ENCODE peak calls at places on chromosomes 7 and 10, in four cellular contexts. One of them, this sample, is unnamed.

GRCh38 chr10:63208981-63209380 is 75.9 kb downstream of the NRBF2 start:
- DNase-seq in WTC11: no peak
- DNase-seq in HepG2: no peak
- DNase-seq in K562: no peak
- DNase-seq in this sample: peak

GRCh38 chr7:87447251-87447650 is 28.2 kb downstream of the ABCB4 start:
- DNase-seq in WTC11: no peak
- DNase-seq in HepG2: no peak
- DNase-seq in K562: no peak
- DNase-seq in this sample: no peak

GRCh38 chr7:71707041-71707440 is 575.1 kb downstream of the GALNT17 start:
- DNase-seq in WTC11: no peak
- DNase-seq in HepG2: no peak
- DNase-seq in K562: no peak
- DNase-seq in this sample: no peak

GRCh38 chr7:148242271-148242801 is 348.2 kb upstream of the C7orf33 start:
- DNase-seq in WTC11: peak
- DNase-seq in HepG2: peak
- DNase-seq in K562: peak
- DNase-seq in this sample: peak

GRCh38 chr7:30348083-30348560 is 63.7 kb downstream of the ZNRF2 start:
- DNase-seq in WTC11: no peak
- DNase-seq in HepG2: peak
- DNase-seq in K562: peak
- DNase-seq in this sample: no peak

GRCh38 chr10:118595598-118596425 is at the start of gene PRLHR:
- DNase-seq in WTC11: peak
- DNase-seq in HepG2: no peak
- DNase-seq in K562: peak
- DNase-seq in this sample: peak

GRCh38 chr7:107877731-107878382 is 13.1 kb upstream of the DLD start:
- DNase-seq in WTC11: no peak
- DNase-seq in HepG2: no peak
- DNase-seq in K562: no peak
- DNase-seq in this sample: no peak

GRCh38 chr10:110357871-110358270 is 53.2 kb upstream of the SMNDC1 start:
- DNase-seq in WTC11: no peak
- DNase-seq in HepG2: no peak
- DNase-seq in K562: no peak
- DNase-seq in this sample: no peak

GRCh38 chr7:22841954-22842353 is 19.3 kb upstream of the TOMM7 start:
- DNase-seq in WTC11: peak
- DNase-seq in HepG2: no peak
- DNase-seq in K562: no peak
- DNase-seq in this sample: no peak

GRCh38 chr7:38451840-38452239 is 178.4 kb upstream of the TARP start:
- DNase-seq in WTC11: no peak
- DNase-seq in HepG2: peak
- DNase-seq in K562: no peak
- DNase-seq in this sample: peak

GRCh38 chr10:10782603-10783002 is 235.1 kb upstream of the CELF2 start:
- DNase-seq in WTC11: no peak
- DNase-seq in HepG2: no peak
- DNase-seq in K562: no peak
- DNase-seq in this sample: no peak

GRCh38 chr10:120480848-120481247 is 23.8 kb downstream of the PLPP4 start:
- DNase-seq in WTC11: no peak
- DNase-seq in HepG2: no peak
- DNase-seq in K562: no peak
- DNase-seq in this sample: no peak

GRCh38 chr10:43861966-43862751 is 213.5 kb upstream of the ZNF32 start:
- DNase-seq in WTC11: no peak
- DNase-seq in HepG2: peak
- DNase-seq in K562: no peak
- DNase-seq in this sample: no peak

GRCh38 chr10:62384057-62384446 is 9.9 kb downstream of the ZNF365 start:
- DNase-seq in WTC11: no peak
- DNase-seq in HepG2: no peak
- DNase-seq in K562: no peak
- DNase-seq in this sample: no peak

GRCh38 chr7:136174477-136174876 is 197.3 kb upstream of the MTPN start:
- DNase-seq in WTC11: no peak
- DNase-seq in HepG2: no peak
- DNase-seq in K562: no peak
- DNase-seq in this sample: no peak

GRCh38 chr7:82050792-82051191 is 280.9 kb upstream of the HGF start:
- DNase-seq in WTC11: no peak
- DNase-seq in HepG2: no peak
- DNase-seq in K562: no peak
- DNase-seq in this sample: peak

GRCh38 chr10:74870191-74870590 is 43.8 kb downstream of the KAT6B start:
- DNase-seq in WTC11: no peak
- DNase-seq in HepG2: no peak
- DNase-seq in K562: no peak
- DNase-seq in this sample: no peak

GRCh38 chr10:67539312-67539711 is 156.7 kb downstream of the CTNNA3 start:
- DNase-seq in WTC11: no peak
- DNase-seq in HepG2: no peak
- DNase-seq in K562: no peak
- DNase-seq in this sample: peak

GRCh38 chr10:35635576-35635975 is 6.5 kb downstream of the FZD8 start:
- DNase-seq in WTC11: peak
- DNase-seq in HepG2: peak
- DNase-seq in K562: peak
- DNase-seq in this sample: peak
- TF ChIP-seq ELF4 in WTC11: no peak
- TF ChIP-seq ELF4 in HepG2: no peak
- TF ChIP-seq ELF4 in K562: no peak
- TF ChIP-seq ELF4 in this sample: peak

GRCh38 chr7:51457079-51457478 is 140.5 kb upstream of the COBL start:
- DNase-seq in WTC11: no peak
- DNase-seq in HepG2: peak
- DNase-seq in K562: no peak
- DNase-seq in this sample: no peak

GRCh38 chr7:51456471-51457060 is 140.0 kb upstream of the COBL start:
- DNase-seq in WTC11: no peak
- DNase-seq in HepG2: no peak
- DNase-seq in K562: no peak
- DNase-seq in this sample: no peak

GRCh38 chr7:51455948-51456347 is 139.3 kb upstream of the COBL start:
- DNase-seq in WTC11: peak
- DNase-seq in HepG2: no peak
- DNase-seq in K562: no peak
- DNase-seq in this sample: no peak

GRCh38 chr7:51459809-51460208 is 143.2 kb upstream of the COBL start:
- DNase-seq in WTC11: peak
- DNase-seq in HepG2: no peak
- DNase-seq in K562: no peak
- DNase-seq in this sample: no peak

DNA sequence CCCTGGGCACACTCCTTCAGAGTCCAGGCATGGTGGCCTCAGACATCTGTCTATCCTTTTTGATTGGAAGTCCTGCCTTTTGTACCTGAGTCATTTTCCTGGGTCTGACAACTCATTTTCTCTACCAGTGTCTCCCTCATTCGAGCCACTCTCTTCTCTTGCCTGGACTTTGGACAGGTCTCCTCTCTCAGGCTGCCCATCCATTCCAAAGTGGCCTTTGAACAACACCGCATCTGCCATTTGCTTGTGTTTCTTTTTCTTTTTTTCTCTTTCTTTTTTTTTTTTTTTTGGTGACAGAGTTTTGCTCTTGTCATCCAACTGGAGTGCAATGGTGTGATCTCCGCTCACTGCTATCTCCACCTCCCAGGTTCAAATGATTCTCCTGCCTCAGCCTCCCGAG is 142.1 kb upstream of the COBL start:
- DNase-seq in WTC11: no peak
- DNase-seq in HepG2: no peak
- DNase-seq in K562: no peak
- DNase-seq in this sample: no peak
- TF ChIP-seq ELF4 in WTC11: no peak
- TF ChIP-seq ELF4 in HepG2: no peak
- TF ChIP-seq ELF4 in K562: no peak
- TF ChIP-seq ELF4 in this sample: no peak

DNA sequence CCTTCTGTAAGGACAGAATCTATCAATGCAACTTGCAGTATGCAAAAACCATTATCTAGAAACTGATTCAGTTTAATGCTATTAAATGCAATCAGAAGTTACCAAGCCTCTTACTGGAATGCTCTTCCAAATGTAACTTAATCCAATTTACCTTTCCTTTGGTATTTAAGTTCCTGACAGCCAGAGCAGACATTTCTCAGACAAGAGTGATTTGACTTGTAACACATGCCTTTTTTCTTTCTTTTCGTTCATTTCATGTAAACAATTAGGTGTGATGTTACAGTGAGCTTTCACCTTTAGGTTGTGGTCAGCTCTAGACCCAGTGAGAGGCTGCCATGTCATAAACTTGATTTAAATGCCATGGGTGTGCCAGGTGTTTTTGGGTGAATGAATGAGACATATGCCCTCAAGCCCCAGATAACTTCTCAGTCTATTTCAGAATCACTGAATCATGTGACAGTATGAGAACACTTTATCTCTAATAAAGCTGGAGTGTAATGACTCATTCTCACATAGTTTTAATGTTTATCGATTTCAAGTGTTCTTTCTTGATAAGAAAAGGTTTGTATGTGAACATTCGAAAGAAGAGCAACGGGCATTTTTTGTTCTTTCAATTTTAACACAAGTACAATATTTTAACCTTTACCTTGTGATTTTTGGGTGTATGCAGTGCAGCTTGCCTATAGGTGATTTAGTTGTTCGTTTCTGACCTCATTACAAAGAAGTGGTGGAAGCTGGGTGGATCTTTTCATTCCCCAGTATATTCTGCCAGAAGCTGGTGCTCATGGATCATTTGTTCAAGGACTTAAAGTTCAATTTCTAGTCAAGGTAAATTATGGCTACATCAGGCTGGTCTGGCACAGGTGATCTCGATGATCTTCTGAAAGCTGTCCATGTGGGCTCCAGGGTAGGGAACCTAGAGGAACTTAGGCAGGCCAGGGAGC is 61.5 kb downstream of the CHN2 start:
- DNase-seq in WTC11: no peak
- DNase-seq in HepG2: no peak
- DNase-seq in K562: no peak
- DNase-seq in this sample: no peak
- TF ChIP-seq ELF4 in WTC11: no peak
- TF ChIP-seq ELF4 in HepG2: no peak
- TF ChIP-seq ELF4 in K562: no peak
- TF ChIP-seq ELF4 in this sample: no peak

GRCh38 chr10:113000876-113001598 is 51.0 kb downstream of the TCF7L2 start:
- DNase-seq in WTC11: peak
- DNase-seq in HepG2: no peak
- DNase-seq in K562: no peak
- DNase-seq in this sample: no peak

GRCh38 chr10:113002449-113002777 is 52.4 kb downstream of the TCF7L2 start:
- DNase-seq in WTC11: no peak
- DNase-seq in HepG2: no peak
- DNase-seq in K562: peak
- DNase-seq in this sample: no peak

GRCh38 chr10:113001599-113002448 is 51.8 kb downstream of the TCF7L2 start:
- DNase-seq in WTC11: no peak
- DNase-seq in HepG2: no peak
- DNase-seq in K562: no peak
- DNase-seq in this sample: no peak

GRCh38 chr10:112999102-112999501 is 49.1 kb downstream of the TCF7L2 start:
- DNase-seq in WTC11: no peak
- DNase-seq in HepG2: no peak
- DNase-seq in K562: no peak
- DNase-seq in this sample: no peak

DNA sequence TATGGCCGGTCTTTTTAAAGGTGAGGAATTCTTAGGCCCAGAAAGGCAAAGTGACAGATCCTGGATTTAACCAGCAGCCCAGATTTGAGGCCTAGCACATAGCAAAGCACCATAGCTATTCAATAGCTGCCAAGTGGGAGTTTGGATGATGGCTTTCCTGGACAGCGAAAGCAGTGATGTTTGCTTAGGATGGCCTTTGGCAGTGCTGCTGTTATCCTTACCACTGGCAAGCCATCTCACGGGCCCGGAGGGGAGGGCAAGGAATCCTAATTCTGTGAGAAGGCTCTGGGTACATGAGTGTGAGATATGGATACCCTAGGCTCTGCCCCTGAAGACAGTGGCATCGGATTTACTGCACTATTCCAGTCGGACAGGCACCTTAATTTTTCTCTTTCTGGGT is 50.4 kb downstream of the TCF7L2 start:
- DNase-seq in WTC11: no peak
- DNase-seq in HepG2: no peak
- DNase-seq in K562: no peak
- DNase-seq in this sample: no peak
- TF ChIP-seq ELF4 in WTC11: no peak
- TF ChIP-seq ELF4 in HepG2: no peak
- TF ChIP-seq ELF4 in K562: no peak
- TF ChIP-seq ELF4 in this sample: no peak

DNA sequence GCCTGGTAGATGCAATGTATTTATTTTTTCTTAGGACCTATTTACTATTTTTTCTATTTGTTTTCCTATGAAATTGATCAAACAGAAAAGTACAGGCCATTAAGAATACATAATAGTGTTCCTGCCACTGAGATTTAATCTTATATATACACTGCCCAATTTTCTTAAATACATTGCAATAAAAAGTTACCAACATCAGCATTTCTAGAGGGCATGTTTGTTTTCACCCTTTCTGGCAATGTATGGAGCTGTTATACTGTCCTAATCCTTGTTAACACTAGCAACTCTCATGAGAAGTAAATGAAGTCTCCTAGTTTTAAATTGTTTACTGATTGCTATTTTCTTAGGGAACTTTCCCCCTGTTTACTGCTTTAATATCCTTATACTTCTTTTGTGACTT is 359.1 kb upstream of the SEMA3A start:
- DNase-seq in WTC11: no peak
- DNase-seq in HepG2: no peak
- DNase-seq in K562: no peak
- DNase-seq in this sample: no peak
- TF ChIP-seq ELF4 in WTC11: no peak
- TF ChIP-seq ELF4 in HepG2: no peak
- TF ChIP-seq ELF4 in K562: no peak
- TF ChIP-seq ELF4 in this sample: no peak

GRCh38 chr7:74267756-74268565 is 13.8 kb upstream of the RFC2 start:
- DNase-seq in WTC11: no peak
- DNase-seq in HepG2: no peak
- DNase-seq in K562: no peak
- DNase-seq in this sample: no peak

GRCh38 chr7:74263399-74264120 is 9.4 kb upstream of the RFC2 start:
- DNase-seq in WTC11: no peak
- DNase-seq in HepG2: peak
- DNase-seq in K562: no peak
- DNase-seq in this sample: no peak

GRCh38 chr7:74266191-74266963 is 12.2 kb upstream of the RFC2 start:
- DNase-seq in WTC11: no peak
- DNase-seq in HepG2: no peak
- DNase-seq in K562: no peak
- DNase-seq in this sample: no peak

GRCh38 chr7:74262639-74263398 is 8.6 kb upstream of the RFC2 start:
- DNase-seq in WTC11: no peak
- DNase-seq in HepG2: peak
- DNase-seq in K562: peak
- DNase-seq in this sample: no peak
- TF ChIP-seq ELF4 in WTC11: no peak
- TF ChIP-seq ELF4 in HepG2: no peak
- TF ChIP-seq ELF4 in K562: no peak
- TF ChIP-seq ELF4 in this sample: no peak